ENCODE peak calls at places on chromosomes 12 and 14, in five cellular contexts. Y is transverse colon; D is left lung; U is effector memory CD4-positive, alpha-beta T cell; H is tibial nerve. L is an unnamed sample.

GRCh38 chr14:74912801-74913200 is 10.3 kb downstream of the RPS6KL1 start:
- DNase-seq in Y (no peak), U (no peak), H (no peak), D (no peak), L (no peak)

GRCh38 chr12:30197392-30198047 is 413.8 kb upstream of the TMTC1 start:
- DNase-seq in H (no peak), Y (no peak), D (no peak), U (no peak), L (no peak)

GRCh38 chr14:73640796-73641195 is 4.0 kb upstream of the DNAL1 start:
- DNase-seq in Y (no peak), U (no peak), D (no peak), H (no peak), L (no peak)

GRCh38 chr14:21719841-21720240 is 46.2 kb upstream of the OR4E1 start:
- DNase-seq in D (no peak), H (no peak), Y (no peak), U (no peak), L (no peak)

GRCh38 chr12:50537538-50537919 is 32.7 kb downstream of the DIP2B start:
- DNase-seq in Y (no peak), H (no peak), D (no peak), U (no peak), L (no peak)

GRCh38 chr12:104462931-104463339 is 6.2 kb downstream of the CHST11 start:
- DNase-seq in U (peak; percentile 43), Y (peak; percentile 24), D (no peak), H (no peak), L (peak; percentile 55)

GRCh38 chr12:42144174-42144423 is 575 bp downstream of the GXYLT1 start:
- DNase-seq in D (no peak), U (no peak), Y (no peak), H (no peak), L (no peak)

GRCh38 chr12:116524964-116525379 is 34.2 kb upstream of the MAP1LC3B2 start:
- DNase-seq in Y (no peak), D (no peak), U (no peak), H (no peak), L (no peak)

GRCh38 chr14:76101980-76102379 is 49.7 kb upstream of the GPATCH2L start:
- DNase-seq in D (no peak), Y (no peak), H (no peak), U (no peak), L (no peak)

GRCh38 chr14:24372701-24373416 is 4.9 kb downstream of the NFATC4 start:
- DNase-seq in D (no peak), H (no peak), Y (no peak), U (no peak), L (no peak)

GRCh38 chr12:41605528-41606295 is 417.6 kb downstream of the PDZRN4 start:
- DNase-seq in D (no peak), Y (no peak), H (no peak), U (no peak), L (no peak)

GRCh38 chr14:78524766-78525165 is 354.6 kb downstream of the NRXN3 start:
- DNase-seq in Y (no peak), D (no peak), U (no peak), H (no peak), L (no peak)

GRCh38 chr12:72863671-72864070 is 591.5 kb downstream of the TRHDE start:
- DNase-seq in H (no peak), D (no peak), U (no peak), Y (no peak), L (no peak)

GRCh38 chr14:90578283-90578985 is 181.6 kb downstream of the CALM1 start:
- DNase-seq in H (no peak), D (peak; percentile 58), Y (no peak), U (no peak), L (no peak)

GRCh38 chr12:19223018-19223417 is 93.5 kb downstream of the PLEKHA5 start:
- DNase-seq in U (no peak), H (no peak), Y (no peak), D (no peak), L (no peak)

GRCh38 chr12:131699434-131699833 is 11.5 kb upstream of the SFSWAP start:
- DNase-seq in Y (no peak), U (no peak), D (no peak), H (no peak), L (no peak)

GRCh38 chr12:53842686-53843085 is 90.9 kb upstream of the CISTR start:
- DNase-seq in U (no peak), H (no peak), D (no peak), Y (no peak), L (no peak)

GRCh38 chr14:91742956-91743653 is 11.2 kb upstream of the CATSPERB start:
- DNase-seq in H (no peak), U (no peak), Y (no peak), D (no peak), L (no peak)

GRCh38 chr12:53811606-53812005 is 59.8 kb upstream of the CISTR start:
- DNase-seq in H (no peak), U (no peak), Y (no peak), D (no peak), L (no peak)

GRCh38 chr12:5094550-5094949 is 50.9 kb downstream of the KCNA5 start:
- DNase-seq in H (no peak), U (no peak), Y (no peak), D (no peak), L (no peak)

GRCh38 chr12:79926951-79927350 is 7.9 kb downstream of the PPP1R12A start:
- DNase-seq in D (no peak), H (no peak), Y (no peak), U (no peak), L (no peak)

GRCh38 chr12:79929065-79929464 is 5.8 kb downstream of the PPP1R12A start:
- DNase-seq in D (no peak), H (no peak), U (no peak), Y (no peak), L (no peak)

GRCh38 chr12:79932393-79932792 is 2.5 kb downstream of the PPP1R12A start:
- DNase-seq in Y (no peak), U (no peak), D (no peak), H (no peak), L (no peak)

GRCh38 chr12:79925492-79925891 is 9.4 kb downstream of the PPP1R12A start:
- DNase-seq in U (no peak), D (no peak), Y (no peak), H (no peak), L (no peak)

DNA sequence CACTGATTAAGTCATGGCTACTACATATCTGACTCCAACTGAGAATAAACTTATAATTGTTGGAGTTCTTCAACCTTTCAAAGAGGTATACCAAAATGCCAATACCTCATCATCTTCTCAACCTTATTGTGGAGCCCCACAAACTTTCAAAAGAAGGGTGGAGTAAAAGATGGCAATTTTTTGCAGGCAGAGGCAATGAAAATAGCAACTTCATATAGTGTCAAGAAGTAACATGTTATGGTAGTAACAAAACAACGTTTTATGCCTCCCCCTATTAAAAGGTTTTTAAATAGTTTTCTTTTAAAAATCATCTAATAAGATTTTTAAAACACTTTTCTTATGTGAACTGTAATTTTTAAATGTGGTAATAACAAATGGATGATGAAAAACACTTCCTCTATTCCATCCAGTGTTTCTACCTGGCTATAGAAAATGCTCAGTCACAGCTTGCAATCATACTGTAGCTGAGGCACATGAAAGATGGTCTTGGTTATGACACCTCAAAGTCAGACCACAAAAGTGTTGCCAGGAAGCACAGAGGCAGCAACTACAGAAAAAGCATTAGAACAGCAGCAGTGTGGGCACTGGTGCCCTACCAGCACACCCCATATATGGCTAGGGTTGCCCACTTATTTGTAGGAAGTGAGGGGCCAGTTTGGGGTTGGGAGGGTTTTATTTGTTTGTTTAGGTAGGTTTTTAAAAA is 7.0 kb downstream of the PPP1R12A start:
- DNase-seq in Y (no peak), H (no peak), D (no peak), U (no peak), L (peak; percentile 34)
- H3K4me1 ChIP-seq in Y (peaks cover 69% of the 10 kb centered on the region), H (peaks cover 4% of the 10 kb centered on the region), D (peaks cover 4% of the 10 kb centered on the region), U (peaks cover 24% of the 10 kb centered on the region), L (peaks cover 69% of the 10 kb centered on the region)

GRCh38 chr12:109232731-109233130 is 76.4 kb downstream of the FOXN4 start:
- DNase-seq in H (no peak), U (no peak), Y (no peak), D (no peak), L (no peak)

GRCh38 chr12:109236257-109236656 is 72.8 kb downstream of the FOXN4 start:
- DNase-seq in D (no peak), H (no peak), Y (no peak), U (no peak), L (no peak)

GRCh38 chr12:109239179-109239578 is 69.9 kb downstream of the FOXN4 start:
- DNase-seq in H (no peak), Y (no peak), U (no peak), D (no peak), L (no peak)

GRCh38 chr12:109230193-109230592 is 78.9 kb downstream of the FOXN4 start:
- DNase-seq in D (no peak), Y (no peak), U (no peak), H (no peak), L (no peak)

DNA sequence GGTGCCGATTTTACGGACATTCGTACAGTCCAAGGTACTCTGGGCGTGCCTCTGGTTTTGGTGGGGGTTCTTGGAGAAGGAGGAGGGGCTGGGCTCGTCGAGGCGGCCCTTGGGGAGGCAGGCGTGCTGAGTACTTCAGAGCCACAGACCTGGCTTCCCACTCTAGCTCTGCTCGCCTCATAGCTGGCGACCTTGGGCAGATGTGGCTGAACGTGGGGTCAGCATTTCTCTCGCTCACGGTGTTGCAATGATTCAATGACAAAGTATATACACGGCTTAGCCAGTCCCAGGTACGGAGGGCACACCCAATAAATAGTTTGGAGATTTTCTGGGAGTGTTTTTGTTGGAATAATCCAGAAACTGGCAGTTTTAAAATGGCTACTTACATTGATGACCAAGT is 75.1 kb downstream of the FOXN4 start:
- DNase-seq in D (no peak), Y (no peak), H (no peak), U (no peak), L (no peak)
- H3K27ac ChIP-seq in D (no peak overlapping the region), Y (no peak overlapping the region), H (no peak overlapping the region), U (no peak overlapping the region), L (no peak overlapping the region)

DNA sequence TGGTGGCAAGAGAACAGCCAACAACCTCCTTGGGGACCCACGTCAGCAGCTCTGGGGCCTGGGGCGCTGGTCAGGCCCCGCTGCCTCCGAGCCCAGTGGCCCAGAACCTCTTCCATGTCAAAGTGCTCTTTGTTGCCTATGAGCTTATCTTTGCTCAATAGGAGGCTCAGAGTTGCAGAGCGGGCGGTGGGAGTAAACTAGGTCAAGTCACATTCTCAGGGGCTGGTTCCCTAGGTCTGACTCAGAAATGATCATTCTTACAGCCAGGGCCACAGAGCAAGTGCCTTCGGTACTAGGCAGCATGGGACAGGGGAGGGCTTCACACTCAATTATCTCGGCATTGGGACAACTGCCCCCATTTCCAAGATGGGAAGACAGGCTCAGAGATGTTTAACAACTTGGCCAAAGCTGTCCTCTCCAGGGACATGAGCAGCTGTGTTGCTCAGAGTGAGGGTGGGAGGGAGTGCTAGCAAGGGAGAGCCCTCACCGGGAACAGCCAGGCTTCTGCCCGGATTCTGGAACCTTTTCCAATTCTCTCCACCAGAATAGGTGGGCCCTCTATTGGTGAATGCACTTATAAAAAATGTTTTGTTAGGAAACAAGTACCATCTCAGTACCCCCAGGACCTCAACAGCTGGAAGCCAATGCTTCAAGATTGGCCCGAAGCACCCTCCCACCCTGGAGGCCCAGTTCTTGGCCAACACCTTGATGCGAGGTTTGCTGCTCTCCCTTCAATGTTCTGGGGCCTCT is 11.9 kb downstream of the SLC25A29 start:
- DNase-seq in H (no peak), U (no peak), D (peak; percentile 46), Y (peak; percentile 6), L (no peak)
- H3K4me1 ChIP-seq in H (no peaks in the 10 kb centered on the region), U (no peaks in the 10 kb centered on the region), D (peaks cover 15% of the 10 kb centered on the region), Y (peaks cover 21% of the 10 kb centered on the region), L (no peaks in the 10 kb centered on the region)

DNA sequence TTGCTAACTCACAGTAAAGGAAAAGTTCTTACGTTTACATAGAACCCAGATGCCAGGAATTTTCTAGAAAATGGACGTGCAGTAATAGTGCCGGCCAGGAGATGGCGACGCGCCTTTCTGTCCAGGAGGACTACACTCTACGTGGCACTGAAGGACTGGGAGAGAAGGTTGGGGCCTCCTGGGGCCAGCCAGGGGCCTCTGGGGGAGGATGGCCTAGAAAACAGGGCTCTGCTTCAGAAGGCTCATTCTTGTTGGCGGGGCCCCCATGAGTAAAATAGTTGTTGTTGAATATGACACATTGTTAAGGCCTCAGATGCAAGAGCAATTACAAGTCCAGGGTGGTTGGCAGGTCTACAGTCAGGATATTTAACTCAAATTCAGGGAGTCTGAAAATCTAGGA is 120.1 kb upstream of the MAX start:
- DNase-seq in U (no peak), H (no peak), Y (peak; percentile 68), D (peak; percentile 85), L (no peak)
- H3K27ac ChIP-seq in U (no peak overlapping the region), H (peak overlapping the region; percentile 32), Y (no peak overlapping the region), D (no peak overlapping the region), L (no peak overlapping the region)